ENCODE peak calls at places on chromosomes 4 and X, in seven cellular contexts. One of them, this sample, is unnamed.

GRCh38 chr4:154998773-154999172 is 209.7 kb upstream of the NPY2R start:
- DNase-seq in left ventricle myocardium inferior: no peak
- DNase-seq in kidney: no peak
- DNase-seq in fibroblast of mammary gland: no peak
- DNase-seq in lower leg skin: no peak
- DNase-seq in WTC11: no peak
- DNase-seq in foreskin fibroblast: no peak
- DNase-seq in this sample: no peak

GRCh38 chrX:23819385-23820234 is 36.6 kb downstream of the SAT1 start:
- DNase-seq in foreskin fibroblast: no peak
- DNase-seq in fibroblast of mammary gland: peak
- DNase-seq in WTC11: no peak
- DNase-seq in lower leg skin: no peak
- DNase-seq in left ventricle myocardium inferior: no peak
- DNase-seq in kidney: no peak
- DNase-seq in this sample: no peak

GRCh38 chrX:45710081-45710801 is 509.6 kb upstream of the DIPK2B start:
- DNase-seq in WTC11: no peak
- DNase-seq in fibroblast of mammary gland: peak
- DNase-seq in foreskin fibroblast: peak
- DNase-seq in lower leg skin: no peak
- DNase-seq in kidney: no peak
- DNase-seq in left ventricle myocardium inferior: no peak
- DNase-seq in this sample: peak

GRCh38 chr4:114384629-114385028 is 214.0 kb upstream of the UGT8 start:
- DNase-seq in WTC11: no peak
- DNase-seq in fibroblast of mammary gland: peak
- DNase-seq in foreskin fibroblast: peak
- DNase-seq in kidney: no peak
- DNase-seq in lower leg skin: no peak
- DNase-seq in left ventricle myocardium inferior: no peak
- DNase-seq in this sample: peak

GRCh38 chr4:177008071-177008835 is 215.5 kb upstream of the VEGFC start:
- DNase-seq in left ventricle myocardium inferior: no peak
- DNase-seq in lower leg skin: no peak
- DNase-seq in kidney: no peak
- DNase-seq in WTC11: no peak
- DNase-seq in foreskin fibroblast: peak
- DNase-seq in fibroblast of mammary gland: peak
- DNase-seq in this sample: no peak

GRCh38 chrX:41045960-41046567 is 39.2 kb upstream of the USP9X start:
- DNase-seq in foreskin fibroblast: peak
- DNase-seq in fibroblast of mammary gland: peak
- DNase-seq in kidney: no peak
- DNase-seq in lower leg skin: peak
- DNase-seq in WTC11: no peak
- DNase-seq in left ventricle myocardium inferior: no peak
- DNase-seq in this sample: no peak

GRCh38 chr4:86250006-86250405 is 109.8 kb downstream of the MAPK10 start:
- DNase-seq in left ventricle myocardium inferior: no peak
- DNase-seq in fibroblast of mammary gland: no peak
- DNase-seq in WTC11: no peak
- DNase-seq in kidney: no peak
- DNase-seq in lower leg skin: no peak
- DNase-seq in foreskin fibroblast: peak
- DNase-seq in this sample: no peak

GRCh38 chr4:8908206-8908893 is 36.7 kb upstream of the HMX1 start:
- DNase-seq in left ventricle myocardium inferior: no peak
- DNase-seq in fibroblast of mammary gland: no peak
- DNase-seq in WTC11: no peak
- DNase-seq in lower leg skin: no peak
- DNase-seq in foreskin fibroblast: no peak
- DNase-seq in kidney: peak
- DNase-seq in this sample: no peak

GRCh38 chr4:55947912-55948725 is 626 bp upstream of the CEP135 start:
- DNase-seq in lower leg skin: no peak
- DNase-seq in kidney: no peak
- DNase-seq in fibroblast of mammary gland: peak
- DNase-seq in foreskin fibroblast: peak
- DNase-seq in left ventricle myocardium inferior: no peak
- DNase-seq in WTC11: no peak
- DNase-seq in this sample: peak

GRCh38 chr4:99324978-99325377 is 3.8 kb upstream of the ADH1B start:
- DNase-seq in fibroblast of mammary gland: peak
- DNase-seq in lower leg skin: peak
- DNase-seq in left ventricle myocardium inferior: peak
- DNase-seq in WTC11: no peak
- DNase-seq in foreskin fibroblast: peak
- DNase-seq in kidney: no peak
- DNase-seq in this sample: peak

GRCh38 chr4:164197556-164197955 is 556.4 kb upstream of the SMIM31 start:
- DNase-seq in left ventricle myocardium inferior: no peak
- DNase-seq in foreskin fibroblast: no peak
- DNase-seq in fibroblast of mammary gland: no peak
- DNase-seq in kidney: no peak
- DNase-seq in lower leg skin: no peak
- DNase-seq in WTC11: no peak
- DNase-seq in this sample: no peak

GRCh38 chr4:20901851-20902250 is 201.6 kb downstream of the PACRGL start:
- DNase-seq in left ventricle myocardium inferior: no peak
- DNase-seq in lower leg skin: no peak
- DNase-seq in foreskin fibroblast: no peak
- DNase-seq in fibroblast of mammary gland: peak
- DNase-seq in kidney: no peak
- DNase-seq in WTC11: no peak
- DNase-seq in this sample: no peak

GRCh38 chr4:107837298-107837697 is 12.6 kb downstream of the SGMS2 start:
- DNase-seq in lower leg skin: peak
- DNase-seq in kidney: no peak
- DNase-seq in fibroblast of mammary gland: no peak
- DNase-seq in WTC11: no peak
- DNase-seq in left ventricle myocardium inferior: peak
- DNase-seq in foreskin fibroblast: no peak
- DNase-seq in this sample: no peak

GRCh38 chr4:16745009-16745408 is 153.4 kb downstream of the LDB2 start:
- DNase-seq in foreskin fibroblast: peak
- DNase-seq in fibroblast of mammary gland: peak
- DNase-seq in WTC11: no peak
- DNase-seq in left ventricle myocardium inferior: no peak
- DNase-seq in lower leg skin: peak
- DNase-seq in kidney: no peak
- DNase-seq in this sample: peak

GRCh38 chr4:94349193-94349592 is 6.6 kb upstream of the HPGDS start:
- DNase-seq in fibroblast of mammary gland: peak
- DNase-seq in left ventricle myocardium inferior: no peak
- DNase-seq in WTC11: no peak
- DNase-seq in foreskin fibroblast: peak
- DNase-seq in kidney: no peak
- DNase-seq in lower leg skin: no peak
- DNase-seq in this sample: no peak

GRCh38 chr4:176805155-176805554 is 12.4 kb upstream of the VEGFC start:
- DNase-seq in foreskin fibroblast: peak
- DNase-seq in left ventricle myocardium inferior: no peak
- DNase-seq in fibroblast of mammary gland: peak
- DNase-seq in lower leg skin: no peak
- DNase-seq in WTC11: no peak
- DNase-seq in kidney: no peak
- DNase-seq in this sample: no peak

GRCh38 chrX:148049441-148049840 is 68.3 kb downstream of the FMR1NB start:
- DNase-seq in foreskin fibroblast: peak
- DNase-seq in WTC11: no peak
- DNase-seq in fibroblast of mammary gland: peak
- DNase-seq in left ventricle myocardium inferior: no peak
- DNase-seq in kidney: no peak
- DNase-seq in lower leg skin: no peak
- DNase-seq in this sample: no peak

GRCh38 chr4:111748157-111748556 is 397.1 kb upstream of the FAM241A start:
- DNase-seq in foreskin fibroblast: no peak
- DNase-seq in left ventricle myocardium inferior: no peak
- DNase-seq in WTC11: no peak
- DNase-seq in fibroblast of mammary gland: no peak
- DNase-seq in lower leg skin: no peak
- DNase-seq in kidney: no peak
- DNase-seq in this sample: no peak

GRCh38 chrX:102745513-102746133 is 25.1 kb downstream of the GPRASP3 start:
- DNase-seq in kidney: peak
- DNase-seq in fibroblast of mammary gland: no peak
- DNase-seq in left ventricle myocardium inferior: no peak
- DNase-seq in WTC11: peak
- DNase-seq in lower leg skin: no peak
- DNase-seq in foreskin fibroblast: no peak
- DNase-seq in this sample: no peak

GRCh38 chr4:132592340-132592739 is 556.8 kb upstream of the PCDH10 start:
- DNase-seq in foreskin fibroblast: no peak
- DNase-seq in lower leg skin: no peak
- DNase-seq in fibroblast of mammary gland: no peak
- DNase-seq in WTC11: peak
- DNase-seq in left ventricle myocardium inferior: no peak
- DNase-seq in kidney: no peak
- DNase-seq in this sample: no peak

GRCh38 chrX:49230500-49231232 is 2.5 kb downstream of the CACNA1F start:
- DNase-seq in left ventricle myocardium inferior: peak
- DNase-seq in fibroblast of mammary gland: peak
- DNase-seq in foreskin fibroblast: peak
- DNase-seq in WTC11: peak
- DNase-seq in lower leg skin: peak
- DNase-seq in kidney: peak
- DNase-seq in this sample: no peak
- TF ChIP-seq CTCF in left ventricle myocardium inferior: no peak
- TF ChIP-seq CTCF in fibroblast of mammary gland: peak
- TF ChIP-seq CTCF in foreskin fibroblast: no peak
- TF ChIP-seq CTCF in WTC11: no peak
- TF ChIP-seq CTCF in lower leg skin: no peak
- TF ChIP-seq CTCF in kidney: peak
- TF ChIP-seq CTCF in this sample: no peak

DNA sequence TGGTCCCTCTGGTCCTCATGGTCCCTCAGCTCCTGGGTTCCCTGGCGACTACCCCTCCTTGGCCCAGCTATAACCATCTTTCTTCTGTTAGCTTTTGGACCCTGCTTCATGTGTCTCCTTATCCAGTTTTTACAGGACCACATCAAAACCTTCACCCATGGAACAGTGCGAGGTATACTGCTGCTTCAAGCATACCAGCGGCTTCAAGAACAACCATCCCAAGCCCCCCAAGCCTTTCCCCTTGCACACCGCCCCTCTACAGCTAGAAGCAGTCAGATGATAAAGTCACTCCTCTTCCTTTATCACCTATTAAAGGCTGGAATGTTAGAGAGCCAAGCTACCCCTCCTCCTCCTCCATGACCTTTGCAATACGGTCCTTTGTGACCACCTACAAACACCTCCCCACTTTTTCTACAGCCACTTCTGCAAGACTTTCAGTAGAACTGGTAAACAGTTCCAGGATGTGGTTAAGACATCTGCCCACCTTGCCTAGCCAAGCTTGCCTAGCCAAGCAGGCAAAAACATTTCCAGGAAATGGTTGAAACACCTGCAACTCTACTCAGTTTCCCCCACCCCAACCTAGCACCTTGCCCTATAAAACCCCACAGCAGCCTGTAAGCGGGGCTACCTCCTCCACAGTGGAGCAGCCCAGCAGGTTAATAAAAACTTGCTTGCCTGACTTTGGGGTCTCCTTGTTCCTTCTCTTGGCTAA is 125.7 kb downstream of the ZC4H2 start:
- DNase-seq in lower leg skin: no peak
- DNase-seq in WTC11: no peak
- DNase-seq in kidney: no peak
- DNase-seq in foreskin fibroblast: no peak
- DNase-seq in left ventricle myocardium inferior: no peak
- DNase-seq in fibroblast of mammary gland: no peak
- DNase-seq in this sample: no peak
- TF ChIP-seq CTCF in lower leg skin: no peak
- TF ChIP-seq CTCF in WTC11: no peak
- TF ChIP-seq CTCF in kidney: no peak
- TF ChIP-seq CTCF in foreskin fibroblast: no peak
- TF ChIP-seq CTCF in left ventricle myocardium inferior: no peak
- TF ChIP-seq CTCF in fibroblast of mammary gland: no peak
- TF ChIP-seq CTCF in this sample: no peak

GRCh38 chrX:152061083-152061482 is 77.3 kb downstream of the MAGEA10 start:
- DNase-seq in kidney: no peak
- DNase-seq in foreskin fibroblast: no peak
- DNase-seq in fibroblast of mammary gland: no peak
- DNase-seq in left ventricle myocardium inferior: no peak
- DNase-seq in lower leg skin: no peak
- DNase-seq in WTC11: no peak
- DNase-seq in this sample: no peak
- TF ChIP-seq CTCF in kidney: no peak
- TF ChIP-seq CTCF in foreskin fibroblast: no peak
- TF ChIP-seq CTCF in fibroblast of mammary gland: no peak
- TF ChIP-seq CTCF in left ventricle myocardium inferior: no peak
- TF ChIP-seq CTCF in lower leg skin: no peak
- TF ChIP-seq CTCF in WTC11: no peak
- TF ChIP-seq CTCF in this sample: no peak

GRCh38 chr4:88911246-88912212 is 145.5 kb downstream of the FAM13A start:
- DNase-seq in WTC11: no peak
- DNase-seq in fibroblast of mammary gland: no peak
- DNase-seq in left ventricle myocardium inferior: no peak
- DNase-seq in lower leg skin: no peak
- DNase-seq in foreskin fibroblast: no peak
- DNase-seq in kidney: no peak
- DNase-seq in this sample: no peak

GRCh38 chr4:88908521-88908920 is 148.5 kb downstream of the FAM13A start:
- DNase-seq in WTC11: no peak
- DNase-seq in foreskin fibroblast: no peak
- DNase-seq in left ventricle myocardium inferior: no peak
- DNase-seq in lower leg skin: no peak
- DNase-seq in fibroblast of mammary gland: no peak
- DNase-seq in kidney: no peak
- DNase-seq in this sample: no peak

GRCh38 chr4:88907478-88907877 is 149.5 kb downstream of the FAM13A start:
- DNase-seq in left ventricle myocardium inferior: no peak
- DNase-seq in WTC11: no peak
- DNase-seq in lower leg skin: no peak
- DNase-seq in fibroblast of mammary gland: no peak
- DNase-seq in kidney: no peak
- DNase-seq in foreskin fibroblast: no peak
- DNase-seq in this sample: no peak

GRCh38 chr4:88908003-88908402 is 149.0 kb downstream of the FAM13A start:
- DNase-seq in WTC11: no peak
- DNase-seq in fibroblast of mammary gland: peak
- DNase-seq in left ventricle myocardium inferior: no peak
- DNase-seq in foreskin fibroblast: peak
- DNase-seq in kidney: no peak
- DNase-seq in lower leg skin: no peak
- DNase-seq in this sample: no peak
- TF ChIP-seq CTCF in WTC11: no peak
- TF ChIP-seq CTCF in fibroblast of mammary gland: no peak
- TF ChIP-seq CTCF in left ventricle myocardium inferior: no peak
- TF ChIP-seq CTCF in foreskin fibroblast: no peak
- TF ChIP-seq CTCF in kidney: no peak
- TF ChIP-seq CTCF in lower leg skin: no peak
- TF ChIP-seq CTCF in this sample: no peak

This sample was measured in HFF-Myc.